ENCODE peak calls at places on chromosomes 11 and 22, in five cellular contexts. L is MM.1S, K is ovary, N is colonic mucosa, O is BJ. P is an unnamed sample. For H3K27me3, the result is how much of the 10 kb centered on the place peaks cover.

GRCh38 chr11:33179431-33179830 is 18.2 kb upstream of the CSTF3 start:
- DNase-seq in K (no peak), N (no peak), L (no peak), O (no peak), P (no peak)

GRCh38 chr22:30823015-30823370 is 128.3 kb downstream of the OSBP2 start:
- DNase-seq in L (no peak), K (no peak), N (no peak), O (no peak), P (no peak)

GRCh38 chr11:42967653-42968052 is 344.1 kb upstream of the API5 start:
- DNase-seq in O (no peak), N (no peak), K (no peak), L (no peak), P (no peak)

GRCh38 chr11:11979487-11980117 is 28.8 kb downstream of the DKK3 start:
- DNase-seq in K (no peak), O (peak), L (no peak), N (no peak), P (peak)

GRCh38 chr11:83087035-83087434 is 15.3 kb upstream of the RAB30 start:
- DNase-seq in N (no peak), O (no peak), K (no peak), L (no peak), P (no peak)

GRCh38 chr11:6319879-6320410 is 356 bp downstream of the CAVIN3 start:
- DNase-seq in L (no peak), N (peak), O (peak), K (peak), P (no peak)

GRCh38 chr11:85663080-85663729 is 1.7 kb downstream of the CREBZF start:
- DNase-seq in O (no peak), L (peak), K (no peak), N (no peak), P (no peak)

GRCh38 chr11:33899383-33900037 is 7.6 kb upstream of the LMO2 start:
- DNase-seq in L (no peak), N (peak), O (peak), K (peak), P (peak)

GRCh38 chr22:30333707-30334087 is 7.0 kb upstream of the TBC1D10A start:
- DNase-seq in N (no peak), K (no peak), O (no peak), L (no peak), P (no peak)

GRCh38 chr11:65445604-65446445 is 23.2 kb downstream of the NEAT1 start:
- DNase-seq in L (no peak), N (no peak), O (no peak), K (no peak), P (no peak)

GRCh38 chr11:65476632-65477270 is 22.1 kb upstream of the MALAT1 start:
- DNase-seq in K (no peak), O (no peak), L (peak), N (peak), P (no peak)

GRCh38 chr11:7656704-7657103 is 16.6 kb downstream of the CYB5R2 start:
- DNase-seq in L (no peak), K (no peak), N (peak), O (no peak), P (no peak)

GRCh38 chr22:37343863-37344734 is 61.8 kb downstream of the CYTH4 start:
- DNase-seq in K (no peak), L (no peak), O (no peak), N (no peak), P (no peak)

GRCh38 chr11:57202282-57202681 is 20.5 kb downstream of the LRRC55 start:
- DNase-seq in O (no peak), L (no peak), N (no peak), K (no peak), P (no peak)

GRCh38 chr11:27213232-27213660 is 149.8 kb downstream of the CCDC34 start:
- DNase-seq in O (peak), N (peak), K (no peak), L (no peak), P (peak)

GRCh38 chr11:64438986-64439771 is 80.2 kb downstream of the RPS6KA4 start:
- DNase-seq in N (no peak), L (no peak), K (no peak), O (no peak), P (no peak)

GRCh38 chr11:68498903-68499883 is 38.6 kb downstream of the PPP6R3 start:
- DNase-seq in K (no peak), N (no peak), O (no peak), L (no peak), P (no peak)

GRCh38 chr11:19753451-19754041 is 40.9 kb downstream of the NAV2 start:
- DNase-seq in L (no peak), N (peak), O (no peak), K (no peak), P (no peak)

DNA sequence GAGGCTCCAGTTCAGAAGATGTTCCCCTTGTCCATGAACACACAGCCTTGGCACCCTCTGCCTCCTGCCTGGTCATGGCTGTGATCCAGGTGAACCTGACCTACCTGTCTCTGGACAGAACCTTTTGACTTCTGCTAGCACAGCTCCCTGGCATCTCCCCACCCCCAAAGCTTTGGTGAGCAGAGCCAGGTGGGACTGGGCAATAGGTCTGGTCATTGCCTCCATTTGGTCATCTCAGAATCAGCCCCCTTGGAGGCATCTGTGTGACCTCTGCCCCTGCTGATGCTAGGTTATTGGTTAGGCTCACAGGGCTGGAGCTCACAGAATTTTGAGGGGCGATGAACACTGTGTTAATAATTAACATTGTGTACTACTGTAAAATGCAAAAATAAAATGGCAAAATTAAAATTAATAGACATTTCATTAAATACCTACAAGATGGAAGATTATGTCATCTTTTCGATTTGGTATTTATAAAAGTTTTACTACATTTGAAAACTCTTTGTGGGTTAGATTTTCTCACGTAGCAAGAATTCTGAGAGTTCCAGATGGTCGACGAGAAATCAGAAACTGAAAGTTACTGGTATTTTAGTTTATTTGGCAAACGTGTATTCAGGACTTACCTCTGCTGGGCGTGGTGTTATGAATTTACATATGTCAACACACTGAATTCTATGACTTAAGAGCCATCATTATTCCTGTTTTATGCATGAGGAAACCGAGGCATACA is 8.3 kb upstream of the KIAA0930 start:
- DNase-seq in N (no peak), K (no peak), L (peak), O (no peak), P (no peak)
- H3K4me3 ChIP-seq in N (no peak), K (no peak), L (peak), O (no peak), P (no peak)

GRCh38 chr11:1560011-1560579 is 12.0 kb downstream of the DUSP8 start:
- DNase-seq in O (no peak), L (no peak), N (no peak), K (no peak), P (no peak)

GRCh38 chr11:1559103-1559951 is 12.7 kb downstream of the DUSP8 start:
- DNase-seq in L (no peak), O (peak), N (peak), K (no peak), P (peak)

GRCh38 chr11:1561266-1561665 is 10.8 kb downstream of the DUSP8 start:
- DNase-seq in L (no peak), K (no peak), N (no peak), O (no peak), P (no peak)

GRCh38 chr11:1561955-1562354 is 10.1 kb downstream of the DUSP8 start:
- DNase-seq in K (no peak), O (no peak), N (no peak), L (no peak), P (no peak)

DNA sequence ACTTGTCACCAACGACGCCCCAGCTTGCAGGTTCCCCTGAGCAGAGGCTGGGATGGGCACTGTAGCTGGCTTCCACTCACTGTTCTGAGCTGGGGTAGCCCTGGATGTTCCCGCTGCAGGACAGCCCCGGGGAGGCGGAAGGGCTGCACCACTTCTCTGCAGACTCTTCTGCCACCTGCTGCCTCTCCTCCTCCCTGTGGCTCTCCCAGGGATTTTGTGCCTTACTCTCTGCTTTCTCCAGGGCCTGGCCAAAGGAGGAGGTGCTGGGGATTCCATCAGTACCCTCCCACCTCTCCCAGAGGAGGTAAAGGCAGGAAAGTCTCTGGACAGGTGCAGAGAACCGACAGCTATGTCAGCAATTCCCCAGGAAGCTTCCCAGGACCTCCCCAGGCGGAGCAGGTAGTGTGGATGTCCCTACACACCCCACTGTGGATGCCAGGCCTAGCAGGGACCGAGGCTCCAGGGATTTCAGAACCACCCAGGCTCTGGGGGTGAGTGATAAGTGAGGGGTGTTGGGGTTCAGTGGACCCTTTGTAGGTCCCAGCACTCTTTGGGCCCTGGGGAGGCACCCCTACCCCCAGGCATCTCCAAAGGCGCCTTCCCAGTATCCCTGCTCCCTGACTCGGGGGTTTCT is 11.3 kb downstream of the DUSP8 start:
- DNase-seq in L (no peak), O (no peak), K (no peak), N (no peak), P (no peak)
- TF ChIP-seq CTCF in L (no peak), O (no peak), K (no peak), N (no peak), P (no peak)

GRCh38 chr22:48949375-48950149 is 878.1 kb downstream of the BRD1 start:
- DNase-seq in O (no peak), K (no peak), N (no peak), L (no peak), P (no peak)
- H3K27me3 ChIP-seq in O (under half), K (under half), N (under half), L (half or more), P (under half)

GRCh38 chr22:17999851-18000250 is 24.5 kb downstream of the MICAL3 start:
- DNase-seq in O (no peak), N (no peak), L (peak), K (no peak), P (no peak)
- H3K4me3 ChIP-seq in O (peak), N (peak), L (peak), K (peak), P (peak)

DNA sequence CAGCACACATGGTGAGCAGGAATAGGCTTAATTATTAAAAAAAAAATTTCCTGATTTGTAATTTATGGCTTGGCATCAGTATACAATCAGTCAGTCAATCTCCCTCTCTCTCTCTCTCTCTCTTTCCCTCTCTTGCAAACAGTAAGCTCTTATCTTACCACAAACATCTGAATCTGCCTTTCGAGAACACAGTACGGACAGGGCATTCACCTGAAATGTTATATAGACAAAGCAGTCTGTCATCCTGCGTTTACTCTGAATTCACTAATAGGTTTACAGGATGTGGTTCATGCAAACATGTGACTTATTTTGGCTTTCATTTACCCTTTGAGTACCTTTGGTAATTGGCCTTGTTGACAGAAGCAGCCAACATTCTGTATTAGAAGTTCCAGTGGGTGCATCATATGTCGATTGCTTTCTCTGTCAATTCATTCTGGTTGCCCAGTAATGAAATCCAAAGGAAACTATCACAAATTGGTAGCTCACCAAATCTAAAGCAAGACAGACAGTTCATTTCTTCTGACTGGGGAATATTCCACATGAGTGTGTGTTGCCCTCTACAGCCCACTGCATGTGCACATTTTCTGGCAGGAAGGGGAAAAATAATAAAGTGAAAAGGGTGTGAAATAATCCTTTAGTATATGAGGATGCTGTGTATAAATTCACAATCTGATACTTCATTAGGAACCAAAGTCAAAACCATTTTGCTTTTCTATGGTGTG is 1058.2 kb downstream of the LRRC4C start:
- DNase-seq in K (no peak), O (no peak), N (no peak), L (no peak), P (no peak)
- TF ChIP-seq CTCF in K (no peak), O (no peak), N (no peak), L (no peak), P (no peak)

GRCh38 chr11:116615211-116615865 is 157.4 kb downstream of the BUD13 start:
- DNase-seq in O (no peak), L (no peak), K (no peak), N (no peak), P (no peak)
- H3K27me3 ChIP-seq in O (under half), L (under half), K (under half), N (under half), P (under half)

GRCh38 chr11:60845338-60845737 is 3.4 kb downstream of the CCDC86 start:
- DNase-seq in L (no peak), N (no peak), K (no peak), O (no peak), P (no peak)

GRCh38 chr11:60844870-60845221 is 2.9 kb downstream of the CCDC86 start:
- DNase-seq in L (no peak), O (no peak), K (no peak), N (no peak), P (no peak)

GRCh38 chr11:60842688-60843605 is 1.0 kb downstream of the CCDC86 start:
- DNase-seq in N (peak), O (no peak), L (no peak), K (no peak), P (no peak)

GRCh38 chr11:60841797-60842687 is at the start of gene CCDC86:
- DNase-seq in N (peak), L (peak), K (peak), O (peak), P (peak)

GRCh38 chr11:60844045-60844869 is 2.3 kb downstream of the CCDC86 start:
- DNase-seq in N (no peak), L (no peak), K (no peak), O (no peak), P (no peak)
- H3K4me3 ChIP-seq in N (no peak), L (peak), K (no peak), O (peak), P (no peak)

GRCh38 chr11:60739114-60739513 is 14.6 kb downstream of the MS4A18 start:
- DNase-seq in O (no peak), L (no peak), N (no peak), K (no peak), P (no peak)
- TF ChIP-seq CTCF in O (no peak), L (no peak), N (no peak), K (no peak), P (no peak)

DNA sequence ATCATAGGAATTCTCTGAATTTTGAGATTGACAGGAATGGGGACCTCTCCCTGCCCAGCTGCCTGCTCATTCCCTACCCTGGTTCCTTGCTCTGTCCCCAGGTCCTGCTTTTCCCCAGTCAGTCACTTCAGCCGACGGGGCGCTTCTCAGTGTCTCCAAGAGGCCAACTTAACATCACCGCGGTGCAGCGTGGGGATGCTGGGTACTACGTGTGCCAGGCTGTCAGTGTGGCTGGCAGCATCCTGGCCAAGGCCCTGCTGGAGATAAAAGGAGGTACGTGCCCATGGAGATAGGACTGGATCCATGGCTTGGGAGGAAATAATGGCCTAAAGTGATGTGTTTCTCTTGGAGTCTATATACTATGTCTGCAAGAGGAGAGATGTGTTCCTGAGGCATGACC is 7.0 kb downstream of the ROBO3 start:
- DNase-seq in N (no peak), L (no peak), O (no peak), K (no peak), P (no peak)
- H3K27me3 ChIP-seq in N (under half), L (half or more), O (under half), K (under half), P (half or more)